ENCODE peak calls at places on chromosomes 16 and 17, in six cellular contexts. H is CD4-positive, CD25-positive, alpha-beta regulatory T cell; B is heart left ventricle; W is fibroblast of lung; Z is A549; U is left lung. Q is an unnamed sample.
A peak's percentile ranks its signal among the peaks of the same experiment; 100 is the strongest.

GRCh38 chr16:8113843-8114242 is 476.5 kb downstream of the TMEM114 start:
- DNase-seq in U (no peak), Z (no peak), W (no peak), B (no peak), H (no peak), Q (no peak)

GRCh38 chr16:29925173-29925804 is 737 bp downstream of the KCTD13 start:
- DNase-seq in U (no peak), B (no peak), Z (no peak), W (peak; percentile 10), H (no peak), Q (no peak)

GRCh38 chr17:50125420-50125997 is 4.5 kb downstream of the SAMD14 start:
- DNase-seq in Z (no peak), U (no peak), H (no peak), B (no peak), W (no peak), Q (no peak)

GRCh38 chr16:82509636-82510035 is 117.1 kb upstream of the CDH13 start:
- DNase-seq in B (no peak), H (no peak), W (peak; percentile 14), Z (no peak), U (no peak), Q (no peak)

GRCh38 chr17:19397556-19398041 is 10.6 kb upstream of the MFAP4 start:
- DNase-seq in B (no peak), W (no peak), U (peak; percentile 18), Z (no peak), H (no peak), Q (no peak)

GRCh38 chr17:48575673-48576478 is 2.3 kb downstream of the HOXB4 start:
- DNase-seq in W (no peak), B (no peak), H (peak; percentile 29), Z (no peak), U (no peak), Q (no peak)

GRCh38 chr17:35338230-35338629 is 35.2 kb downstream of the SLFN11 start:
- DNase-seq in B (no peak), U (no peak), Z (no peak), H (no peak), W (no peak), Q (no peak)

GRCh38 chr16:5381481-5381880 is 283.9 kb upstream of the EEF2KMT start:
- DNase-seq in H (no peak), W (no peak), B (no peak), Z (no peak), U (no peak), Q (no peak)

GRCh38 chr16:68452176-68452575 is 3.9 kb upstream of the SMPD3 start:
- DNase-seq in Z (no peak), W (peak; percentile 14), B (no peak), U (no peak), H (no peak), Q (no peak)

GRCh38 chr16:54477766-54478165 is 191.2 kb upstream of the IRX3 start:
- DNase-seq in Z (no peak), W (no peak), U (no peak), B (no peak), H (no peak), Q (no peak)

GRCh38 chr16:65178151-65178550 is 56.3 kb upstream of the CDH11 start:
- DNase-seq in H (no peak), U (no peak), B (no peak), W (peak; percentile 68), Z (no peak), Q (no peak)

GRCh38 chr16:50887500-50887899 is 145.6 kb downstream of the CYLD start:
- DNase-seq in B (no peak), Z (no peak), W (no peak), H (no peak), U (no peak), Q (no peak)

GRCh38 chr16:73846292-73846849 is 450.2 kb upstream of the PSMD7 start:
- DNase-seq in Z (no peak), B (no peak), W (no peak), U (no peak), H (no peak), Q (no peak)

GRCh38 chr17:43406676-43407645 is 8.2 kb downstream of the ARL4D start:
- DNase-seq in H (no peak), W (peak; percentile 82), U (no peak), Z (no peak), B (no peak), Q (no peak)

GRCh38 chr17:15303851-15304250 is 37.5 kb downstream of the TEKT3 start:
- DNase-seq in W (no peak), U (no peak), B (no peak), H (no peak), Z (no peak), Q (no peak)

GRCh38 chr16:35523991-35524390 is 2064.6 kb downstream of the TP53TG3F start:
- DNase-seq in B (no peak), H (no peak), Z (no peak), W (no peak), U (no peak), Q (no peak)

DNA sequence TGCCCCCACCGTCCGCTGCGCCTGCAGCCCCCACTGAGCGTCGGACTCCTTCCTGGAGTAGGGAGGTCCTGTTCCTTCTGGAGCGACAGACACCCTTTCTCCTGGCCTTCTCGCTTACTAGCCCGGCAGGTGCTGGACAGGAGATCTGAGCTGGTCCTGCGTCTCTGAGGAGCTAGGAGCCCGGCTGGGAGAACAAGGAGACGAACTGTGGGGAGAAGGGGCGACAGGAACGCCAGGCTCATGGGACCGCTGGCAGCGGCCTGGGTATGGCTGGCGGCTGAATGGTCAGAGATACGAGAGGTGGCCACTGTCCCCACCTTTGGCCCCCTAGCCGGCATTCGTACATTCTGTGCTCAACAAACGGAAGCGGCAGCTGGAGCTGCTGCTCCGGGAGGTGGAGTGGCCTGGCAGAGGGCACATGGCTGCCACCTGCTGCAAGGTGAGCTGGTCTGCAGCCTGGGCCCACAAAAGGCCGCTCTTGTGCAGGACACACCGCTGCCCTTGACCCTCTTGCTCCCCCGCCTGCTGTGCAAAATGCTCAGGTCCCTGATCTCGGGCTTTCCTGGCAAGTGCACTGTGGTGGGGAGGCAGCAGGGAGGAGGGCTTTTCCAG is 2066.7 kb downstream of the TP53TG3F start:
- DNase-seq in B (no peak), W (no peak), H (no peak), U (no peak), Z (no peak), Q (no peak)
- H3K9me3 ChIP-seq in B (no peaks in the 10 kb centered on the region), W (no peaks in the 10 kb centered on the region), H (peaks cover 15% of the 10 kb centered on the region), U (peaks cover 32% of the 10 kb centered on the region), Z (no peaks in the 10 kb centered on the region), Q (peaks cover 15% of the 10 kb centered on the region)

GRCh38 chr16:85177448-85177846 is 65.2 kb upstream of the CIBAR2 start:
- DNase-seq in U (no peak), B (no peak), W (no peak), H (no peak), Z (no peak), Q (no peak)

GRCh38 chr16:85175724-85176233 is 63.5 kb upstream of the CIBAR2 start:
- DNase-seq in U (no peak), H (no peak), W (no peak), B (no peak), Z (no peak), Q (no peak)

GRCh38 chr16:85178006-85178591 is 65.8 kb upstream of the CIBAR2 start:
- DNase-seq in B (no peak), U (no peak), H (no peak), Z (no peak), W (no peak), Q (no peak)

GRCh38 chr16:85174871-85175723 is 62.8 kb upstream of the CIBAR2 start:
- DNase-seq in U (no peak), W (peak; percentile 39), B (no peak), H (no peak), Z (no peak), Q (no peak)

GRCh38 chr16:85176541-85177447 is 64.5 kb upstream of the CIBAR2 start:
- DNase-seq in H (no peak), W (no peak), U (no peak), B (no peak), Z (no peak), Q (no peak)
- H3K4me1 ChIP-seq in H (no peaks in the 10 kb centered on the region), W (peaks cover 22% of the 10 kb centered on the region), U (peaks cover 39% of the 10 kb centered on the region), B (peaks cover 39% of the 10 kb centered on the region), Z (peaks cover 36% of the 10 kb centered on the region), Q (no peaks in the 10 kb centered on the region)

GRCh38 chr17:17204041-17204591 is 2.0 kb downstream of the PLD6 start:
- DNase-seq in Z (no peak), H (no peak), B (peak; percentile 53), W (no peak), U (no peak), Q (no peak)
- H3K4me3 ChIP-seq in Z (peak overlapping the region; percentile 78), H (peak overlapping the region; percentile 53), B (no peak overlapping the region), W (no peak overlapping the region), U (no peak overlapping the region), Q (no peak overlapping the region)

GRCh38 chr17:82946081-82946480 is 106.3 kb upstream of the ZNF750 start:
- DNase-seq in H (no peak), Z (no peak), U (no peak), B (no peak), W (no peak), Q (no peak)
- H3K9me3 ChIP-seq in H (peaks cover 25% of the 10 kb centered on the region), Z (peaks cover 80% of the 10 kb centered on the region), U (peaks cover 26% of the 10 kb centered on the region), B (peaks cover 34% of the 10 kb centered on the region), W (no peaks in the 10 kb centered on the region), Q (no peaks in the 10 kb centered on the region)

GRCh38 chr17:39678340-39679116 is 9.3 kb downstream of the PGAP3 start:
- DNase-seq in H (no peak), U (no peak), W (no peak), B (no peak), Z (no peak), Q (no peak)
- H3K4me1 ChIP-seq in H (peaks cover 43% of the 10 kb centered on the region), U (peaks cover 22% of the 10 kb centered on the region), W (no peaks in the 10 kb centered on the region), B (peaks cover 37% of the 10 kb centered on the region), Z (peaks cover 21% of the 10 kb centered on the region), Q (peaks cover 65% of the 10 kb centered on the region)

DNA sequence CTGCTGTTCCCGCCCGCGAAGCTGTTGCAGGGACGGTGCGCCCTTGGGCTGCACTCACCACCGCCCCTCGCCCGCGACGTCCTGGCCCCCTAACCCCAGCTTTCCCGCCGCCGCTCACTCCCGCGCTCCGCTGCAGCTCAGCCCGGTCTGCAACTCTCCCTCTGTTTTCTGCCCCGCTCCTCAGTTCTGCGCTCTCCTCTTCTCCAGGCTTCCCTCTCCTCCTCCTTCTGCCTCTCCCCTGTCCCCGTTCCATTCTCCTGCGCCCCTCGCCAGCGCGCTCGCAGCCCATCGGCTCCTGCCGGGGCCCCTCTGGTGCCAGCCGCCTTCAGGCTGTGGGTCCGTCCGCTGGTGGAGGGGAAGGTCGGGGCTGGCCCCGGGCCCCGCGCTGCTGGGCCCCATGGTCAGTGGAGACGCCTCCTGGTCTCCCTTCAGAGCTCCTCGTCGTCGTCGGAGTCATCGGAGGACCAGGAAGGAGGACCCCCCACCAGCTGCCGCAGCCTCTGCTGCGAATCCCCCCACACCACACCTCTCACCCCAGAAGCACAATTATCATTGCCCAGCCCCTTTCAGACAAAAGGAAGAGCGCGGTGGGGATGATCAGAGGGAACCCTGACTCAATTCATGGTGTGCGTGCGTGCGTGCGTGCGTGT is 223.2 kb upstream of the FOXF1 start:
- DNase-seq in U (peak; percentile 26), H (no peak), W (no peak), B (no peak), Z (no peak), Q (no peak)
- H3K4me3 ChIP-seq in U (no peak overlapping the region), H (no peak overlapping the region), W (no peak overlapping the region), B (no peak overlapping the region), Z (no peak overlapping the region), Q (no peak overlapping the region)

DNA sequence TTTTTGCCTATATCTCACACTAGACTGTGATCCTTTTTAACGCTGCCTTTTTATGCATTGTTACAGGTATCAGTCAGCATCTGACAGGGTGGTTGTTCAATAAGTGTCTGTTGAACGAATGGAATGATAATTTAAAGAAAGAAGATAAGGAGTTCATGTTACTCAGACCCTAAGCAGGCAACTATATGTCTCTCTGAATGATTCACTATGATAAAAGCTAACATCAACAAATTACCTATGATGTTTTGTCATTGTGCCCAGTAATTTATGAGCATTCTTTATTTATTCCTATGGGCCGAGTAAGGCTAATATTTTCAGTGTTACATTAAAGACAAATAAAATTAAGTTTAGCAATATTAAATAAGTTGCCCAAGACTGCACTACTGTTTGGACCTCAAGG is 435.0 kb upstream of the KIF2B start:
- DNase-seq in U (no peak), W (no peak), B (no peak), H (no peak), Z (no peak), Q (no peak)
- H3K9me3 ChIP-seq in U (no peaks in the 10 kb centered on the region), W (no peaks in the 10 kb centered on the region), B (no peaks in the 10 kb centered on the region), H (no peaks in the 10 kb centered on the region), Z (peaks cover 2% of the 10 kb centered on the region), Q (no peaks in the 10 kb centered on the region)